ENCODE peak calls at places on chromosomes 1 and 21, in eight cellular contexts. One of them, this sample, is unnamed.
A peak's percentile ranks its signal among the peaks of the same experiment; 100 is the strongest.

GRCh38 chr21:43917515-43918384 is 52.7 kb downstream of the AGPAT3 start:
- DNase-seq in AG09309: no peak
- DNase-seq in epithelial cell of esophagus: peak; percentile 33
- DNase-seq in astrocyte of the spinal cord: no peak
- DNase-seq in epithelial cell of proximal tubule: no peak
- DNase-seq in H9: no peak
- DNase-seq in ovary: peak; percentile 10
- DNase-seq in right lobe of liver: peak; percentile 17
- DNase-seq in this sample: no peak

GRCh38 chr21:17858764-17859163 is 39.6 kb upstream of the C21orf91 start:
- DNase-seq in epithelial cell of esophagus: no peak
- DNase-seq in epithelial cell of proximal tubule: no peak
- DNase-seq in astrocyte of the spinal cord: no peak
- DNase-seq in ovary: no peak
- DNase-seq in AG09309: no peak
- DNase-seq in right lobe of liver: no peak
- DNase-seq in H9: no peak
- DNase-seq in this sample: no peak

GRCh38 chr1:48851638-48852037 is 74.9 kb upstream of the BEND5 start:
- DNase-seq in ovary: no peak
- DNase-seq in H9: no peak
- DNase-seq in epithelial cell of esophagus: no peak
- DNase-seq in AG09309: peak; percentile 31
- DNase-seq in right lobe of liver: no peak
- DNase-seq in astrocyte of the spinal cord: no peak
- DNase-seq in epithelial cell of proximal tubule: no peak
- DNase-seq in this sample: no peak

GRCh38 chr1:42379794-42380616 is 587 bp upstream of the RIMKLA start:
- DNase-seq in ovary: no peak
- DNase-seq in H9: peak; percentile 59
- DNase-seq in epithelial cell of esophagus: peak; percentile 52
- DNase-seq in astrocyte of the spinal cord: peak; percentile 17
- DNase-seq in AG09309: no peak
- DNase-seq in right lobe of liver: peak; percentile 20
- DNase-seq in epithelial cell of proximal tubule: no peak
- DNase-seq in this sample: no peak

GRCh38 chr1:4933232-4933631 is 278.8 kb downstream of the AJAP1 start:
- DNase-seq in ovary: no peak
- DNase-seq in AG09309: no peak
- DNase-seq in epithelial cell of proximal tubule: no peak
- DNase-seq in astrocyte of the spinal cord: no peak
- DNase-seq in right lobe of liver: no peak
- DNase-seq in H9: no peak
- DNase-seq in epithelial cell of esophagus: no peak
- DNase-seq in this sample: no peak

GRCh38 chr1:1176931-1177330 is 3.3 kb downstream of the TTLL10 start:
- DNase-seq in epithelial cell of esophagus: no peak
- DNase-seq in ovary: no peak
- DNase-seq in epithelial cell of proximal tubule: no peak
- DNase-seq in AG09309: no peak
- DNase-seq in astrocyte of the spinal cord: no peak
- DNase-seq in H9: no peak
- DNase-seq in right lobe of liver: no peak
- DNase-seq in this sample: no peak

GRCh38 chr1:206578115-206578935 is 33.9 kb downstream of the EIF2D start:
- DNase-seq in right lobe of liver: no peak
- DNase-seq in astrocyte of the spinal cord: no peak
- DNase-seq in AG09309: peak; percentile 10
- DNase-seq in epithelial cell of esophagus: peak; percentile 80
- DNase-seq in epithelial cell of proximal tubule: no peak
- DNase-seq in ovary: no peak
- DNase-seq in H9: no peak
- DNase-seq in this sample: no peak

GRCh38 chr1:168605443-168605842 is 29.0 kb downstream of the XCL1 start:
- DNase-seq in epithelial cell of proximal tubule: no peak
- DNase-seq in astrocyte of the spinal cord: no peak
- DNase-seq in right lobe of liver: no peak
- DNase-seq in H9: no peak
- DNase-seq in ovary: no peak
- DNase-seq in epithelial cell of esophagus: no peak
- DNase-seq in AG09309: no peak
- DNase-seq in this sample: no peak

GRCh38 chr1:147892216-147892615 is 10.4 kb upstream of the GJA8 start:
- DNase-seq in AG09309: no peak
- DNase-seq in H9: peak; percentile 58
- DNase-seq in ovary: no peak
- DNase-seq in epithelial cell of proximal tubule: no peak
- DNase-seq in astrocyte of the spinal cord: no peak
- DNase-seq in epithelial cell of esophagus: peak; percentile 40
- DNase-seq in right lobe of liver: no peak
- DNase-seq in this sample: no peak

GRCh38 chr1:71228727-71229371 is 148.0 kb upstream of the ZRANB2 start:
- DNase-seq in epithelial cell of esophagus: no peak
- DNase-seq in AG09309: no peak
- DNase-seq in right lobe of liver: no peak
- DNase-seq in H9: peak; percentile 33
- DNase-seq in ovary: no peak
- DNase-seq in epithelial cell of proximal tubule: no peak
- DNase-seq in astrocyte of the spinal cord: no peak
- DNase-seq in this sample: no peak

GRCh38 chr1:67241200-67241746 is 66.4 kb upstream of the IL12RB2 start:
- DNase-seq in epithelial cell of esophagus: no peak
- DNase-seq in astrocyte of the spinal cord: no peak
- DNase-seq in ovary: no peak
- DNase-seq in right lobe of liver: no peak
- DNase-seq in epithelial cell of proximal tubule: no peak
- DNase-seq in AG09309: no peak
- DNase-seq in H9: no peak
- DNase-seq in this sample: no peak

GRCh38 chr1:68188060-68188538 is 44.2 kb downstream of the WLS start:
- DNase-seq in epithelial cell of esophagus: no peak
- DNase-seq in epithelial cell of proximal tubule: no peak
- DNase-seq in astrocyte of the spinal cord: peak; percentile 70
- DNase-seq in AG09309: no peak
- DNase-seq in H9: no peak
- DNase-seq in right lobe of liver: no peak
- DNase-seq in ovary: no peak
- DNase-seq in this sample: no peak

GRCh38 chr1:223256034-223256433 is 107.9 kb downstream of the SUSD4 start:
- DNase-seq in H9: no peak
- DNase-seq in AG09309: no peak
- DNase-seq in epithelial cell of proximal tubule: no peak
- DNase-seq in astrocyte of the spinal cord: no peak
- DNase-seq in epithelial cell of esophagus: peak; percentile 79
- DNase-seq in right lobe of liver: no peak
- DNase-seq in ovary: no peak
- DNase-seq in this sample: no peak

GRCh38 chr21:32426066-32426465 is 13.6 kb downstream of the EVA1C start:
- DNase-seq in AG09309: no peak
- DNase-seq in epithelial cell of esophagus: peak; percentile 80
- DNase-seq in right lobe of liver: no peak
- DNase-seq in ovary: no peak
- DNase-seq in astrocyte of the spinal cord: no peak
- DNase-seq in H9: no peak
- DNase-seq in epithelial cell of proximal tubule: no peak
- DNase-seq in this sample: no peak

GRCh38 chr1:63787875-63788274 is 14.1 kb downstream of the ROR1 start:
- DNase-seq in epithelial cell of proximal tubule: no peak
- DNase-seq in astrocyte of the spinal cord: no peak
- DNase-seq in epithelial cell of esophagus: no peak
- DNase-seq in AG09309: no peak
- DNase-seq in right lobe of liver: no peak
- DNase-seq in ovary: no peak
- DNase-seq in H9: no peak
- DNase-seq in this sample: no peak

GRCh38 chr1:45815667-45816458 is 12.5 kb downstream of the MAST2 start:
- DNase-seq in AG09309: no peak
- DNase-seq in ovary: no peak
- DNase-seq in epithelial cell of proximal tubule: no peak
- DNase-seq in right lobe of liver: no peak
- DNase-seq in H9: no peak
- DNase-seq in astrocyte of the spinal cord: no peak
- DNase-seq in epithelial cell of esophagus: peak; percentile 74
- DNase-seq in this sample: no peak

GRCh38 chr1:177969825-177970371 is at the start of gene SEC16B:
- DNase-seq in epithelial cell of esophagus: peak; percentile 26
- DNase-seq in right lobe of liver: peak; percentile 79
- DNase-seq in epithelial cell of proximal tubule: peak; percentile 67
- DNase-seq in AG09309: no peak
- DNase-seq in astrocyte of the spinal cord: no peak
- DNase-seq in H9: no peak
- DNase-seq in ovary: no peak
- DNase-seq in this sample: no peak

DNA sequence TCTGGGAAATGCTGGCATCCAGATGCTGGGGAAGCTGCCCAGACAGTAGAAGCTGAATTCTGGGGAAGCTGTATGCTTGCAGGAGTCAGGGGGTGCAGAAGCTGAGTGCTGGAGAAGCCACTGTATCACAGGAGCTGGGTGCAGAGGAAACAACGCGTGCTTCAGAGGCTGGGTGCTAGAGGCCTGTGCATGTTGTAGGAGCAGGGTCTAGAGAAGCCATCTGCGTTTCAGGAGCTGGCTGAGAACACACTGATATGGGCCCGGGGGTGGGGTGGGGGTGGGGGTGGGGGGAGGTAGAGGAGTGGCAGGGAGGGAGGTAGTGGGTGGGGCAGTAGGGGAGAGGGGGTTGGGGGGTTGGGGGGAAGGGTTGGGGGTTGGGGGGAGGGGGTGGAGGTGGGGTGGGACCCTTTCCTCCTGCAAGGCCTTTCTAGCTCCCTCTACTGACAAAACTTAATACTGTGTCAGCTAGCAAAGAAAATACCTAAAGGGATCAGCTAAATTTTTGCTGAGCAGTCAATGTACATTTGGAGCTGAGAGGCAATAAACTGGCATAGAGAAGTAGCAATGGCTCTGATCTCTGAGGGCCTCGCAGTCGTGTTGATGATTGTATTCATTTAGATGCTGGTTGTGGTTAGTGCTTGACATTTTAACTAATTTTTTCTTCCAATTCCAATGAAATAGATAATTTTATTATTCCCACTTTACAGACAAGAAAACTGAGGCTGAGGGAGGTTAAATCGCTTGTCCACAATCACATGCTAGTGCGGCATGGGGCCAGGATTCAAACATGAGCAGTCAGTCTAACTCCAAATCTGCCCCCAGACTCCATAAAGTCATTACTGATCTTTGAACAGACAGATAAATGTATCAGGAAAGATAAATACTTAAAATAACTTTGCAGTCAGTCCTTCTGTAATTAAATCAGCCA is 356.9 kb downstream of the DISC1 start:
- DNase-seq in AG09309: no peak
- DNase-seq in epithelial cell of esophagus: no peak
- DNase-seq in epithelial cell of proximal tubule: no peak
- DNase-seq in ovary: no peak
- DNase-seq in right lobe of liver: no peak
- DNase-seq in astrocyte of the spinal cord: no peak
- DNase-seq in H9: peak; percentile 38
- DNase-seq in this sample: no peak
- TF ChIP-seq CTCF in AG09309: no peak
- TF ChIP-seq CTCF in epithelial cell of esophagus: no peak
- TF ChIP-seq CTCF in epithelial cell of proximal tubule: peak; percentile 37
- TF ChIP-seq CTCF in ovary: no peak
- TF ChIP-seq CTCF in right lobe of liver: no peak
- TF ChIP-seq CTCF in astrocyte of the spinal cord: no peak
- TF ChIP-seq CTCF in H9: peak; percentile 51
- TF ChIP-seq CTCF in this sample: no peak

DNA sequence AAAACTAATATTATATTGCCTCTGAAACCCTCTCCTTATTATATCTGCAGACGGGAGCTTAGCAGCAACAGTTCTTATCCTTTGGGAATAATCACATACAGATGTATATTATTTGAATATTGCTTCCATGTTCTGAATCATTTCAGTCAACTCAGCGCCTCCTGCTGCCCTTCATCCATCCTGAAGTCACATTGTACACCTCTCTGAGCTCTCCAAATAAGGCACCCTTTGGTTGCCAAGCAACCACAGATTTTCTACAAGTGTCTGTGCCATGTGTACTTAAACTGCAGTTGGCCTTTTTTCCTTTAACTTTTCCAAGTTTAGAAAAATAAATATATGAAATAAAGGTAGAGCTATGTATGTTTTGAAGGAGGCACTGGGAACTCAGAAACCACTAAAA is 384.2 kb downstream of the LRRIQ3 start:
- DNase-seq in AG09309: no peak
- DNase-seq in astrocyte of the spinal cord: no peak
- DNase-seq in H9: no peak
- DNase-seq in epithelial cell of esophagus: peak; percentile 26
- DNase-seq in right lobe of liver: no peak
- DNase-seq in epithelial cell of proximal tubule: no peak
- DNase-seq in ovary: no peak
- DNase-seq in this sample: no peak
- TF ChIP-seq CTCF in AG09309: no peak
- TF ChIP-seq CTCF in astrocyte of the spinal cord: no peak
- TF ChIP-seq CTCF in H9: no peak
- TF ChIP-seq CTCF in epithelial cell of esophagus: no peak
- TF ChIP-seq CTCF in right lobe of liver: no peak
- TF ChIP-seq CTCF in epithelial cell of proximal tubule: no peak
- TF ChIP-seq CTCF in ovary: no peak
- TF ChIP-seq CTCF in this sample: no peak

GRCh38 chr21:30194701-30195299 is 21.1 kb downstream of the CLDN8 start:
- DNase-seq in astrocyte of the spinal cord: peak; percentile 18
- DNase-seq in epithelial cell of esophagus: peak; percentile 80
- DNase-seq in epithelial cell of proximal tubule: peak; percentile 7
- DNase-seq in ovary: no peak
- DNase-seq in H9: no peak
- DNase-seq in right lobe of liver: no peak
- DNase-seq in AG09309: no peak
- DNase-seq in this sample: peak; percentile 27
- TF ChIP-seq CTCF in astrocyte of the spinal cord: peak; percentile 43
- TF ChIP-seq CTCF in epithelial cell of esophagus: peak; percentile 80
- TF ChIP-seq CTCF in epithelial cell of proximal tubule: peak; percentile 71
- TF ChIP-seq CTCF in ovary: no peak
- TF ChIP-seq CTCF in H9: peak; percentile 86
- TF ChIP-seq CTCF in right lobe of liver: peak; percentile 47
- TF ChIP-seq CTCF in AG09309: no peak
- TF ChIP-seq CTCF in this sample: peak; percentile 81

DNA sequence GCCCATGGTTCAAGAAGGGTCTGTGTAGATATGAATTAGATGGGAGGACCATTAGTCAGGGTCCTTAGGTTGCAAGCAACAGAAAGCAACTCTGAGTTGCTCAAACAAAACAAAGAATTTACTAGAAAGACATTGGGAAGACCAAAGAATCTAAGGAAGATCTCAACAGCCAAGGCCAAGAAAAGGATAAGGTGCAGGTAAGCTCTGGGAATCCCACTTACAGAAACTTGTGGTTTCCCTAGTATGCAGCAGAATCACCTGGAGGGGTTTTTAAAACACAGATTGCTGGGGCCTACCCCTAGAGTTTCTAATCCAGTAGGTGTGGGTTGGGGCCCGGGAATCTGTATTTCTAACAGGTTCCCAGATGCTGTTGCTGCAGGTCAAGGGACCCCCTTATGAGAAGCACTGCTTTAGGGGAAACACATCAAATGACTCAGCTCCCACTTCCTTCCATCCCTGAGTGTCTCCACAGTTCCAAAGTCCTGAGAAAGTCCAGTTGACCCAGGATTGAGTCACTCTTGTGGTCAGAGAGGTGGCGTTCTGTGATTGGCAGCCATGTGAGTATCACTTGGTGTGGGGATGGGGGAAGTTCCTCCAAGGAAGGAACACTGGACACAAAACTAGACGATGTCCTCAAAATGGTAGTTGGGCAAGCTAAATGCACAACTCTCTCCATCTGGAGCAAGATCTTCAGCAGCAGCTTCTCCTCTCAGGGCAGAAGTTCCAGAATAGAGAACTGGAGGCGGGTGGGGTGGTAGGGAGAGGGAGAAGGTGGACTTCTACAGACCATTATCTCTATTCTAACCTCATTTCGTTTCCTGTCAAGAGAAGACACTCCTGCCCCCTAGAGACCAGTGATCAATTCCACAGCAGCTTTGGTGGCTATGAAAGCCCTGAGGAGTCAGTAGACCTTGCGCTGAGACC is 24.2 kb upstream of the EYA3 start:
- DNase-seq in AG09309: no peak
- DNase-seq in epithelial cell of esophagus: peak; percentile 26
- DNase-seq in ovary: no peak
- DNase-seq in H9: peak; percentile 49
- DNase-seq in astrocyte of the spinal cord: peak; percentile 65
- DNase-seq in epithelial cell of proximal tubule: peak; percentile 92
- DNase-seq in right lobe of liver: peak; percentile 31
- DNase-seq in this sample: no peak
- TF ChIP-seq CTCF in AG09309: peak; percentile 38
- TF ChIP-seq CTCF in epithelial cell of esophagus: no peak
- TF ChIP-seq CTCF in ovary: no peak
- TF ChIP-seq CTCF in H9: peak; percentile 62
- TF ChIP-seq CTCF in astrocyte of the spinal cord: peak; percentile 42
- TF ChIP-seq CTCF in epithelial cell of proximal tubule: peak; percentile 49
- TF ChIP-seq CTCF in right lobe of liver: peak; percentile 20
- TF ChIP-seq CTCF in this sample: no peak